ENCODE peak calls at places on chromosomes 4 and X, in six cellular contexts. K, W, H, A, M and V are unnamed samples.
A peak's percentile ranks its signal among the peaks of the same experiment; 100 is the strongest.

GRCh38 chr4:171920901-171921300 is 107.7 kb downstream of the GALNTL6 start:
- DNase-seq in W (no peak), H (no peak), A (no peak), M (no peak), K (no peak), V (no peak)

GRCh38 chr4:28886934-28887333 is 1833.2 kb upstream of the PCDH7 start:
- DNase-seq in W (no peak), M (no peak), K (no peak), H (no peak), A (peak; percentile 12), V (no peak)

GRCh38 chr4:7365472-7366179 is 69.1 kb downstream of the PSAPL1 start:
- DNase-seq in K (no peak), H (no peak), M (no peak), A (no peak), W (no peak), V (no peak)

GRCh38 chr4:6446538-6447451 is 25.6 kb downstream of the PPP2R2C start:
- DNase-seq in K (no peak), W (no peak), H (no peak), M (no peak), A (no peak), V (no peak)

GRCh38 chr4:61041527-61041926 is 158.6 kb upstream of the ADGRL3 start:
- DNase-seq in K (no peak), H (no peak), A (no peak), W (no peak), M (no peak), V (no peak)

GRCh38 chr4:55087016-55087929 is 38.1 kb downstream of the KDR start:
- DNase-seq in M (no peak), W (no peak), H (no peak), A (no peak), K (no peak), V (no peak)

GRCh38 chrX:7028246-7028645 is 119.3 kb upstream of the STS start:
- DNase-seq in W (no peak), H (no peak), K (no peak), A (peak; percentile 12), M (no peak), V (no peak)

GRCh38 chrX:15769300-15769954 is 20.9 kb upstream of the ZRSR2 start:
- DNase-seq in H (no peak), M (no peak), W (no peak), A (no peak), K (no peak), V (no peak)

GRCh38 chrX:7147978-7148824 is at the start of gene PUDP:
- DNase-seq in A (peak; percentile 76), W (peak; percentile 77), K (peak; percentile 81), M (no peak), H (peak; percentile 35), V (peak; percentile 77)

GRCh38 chr4:176031927-176032326 is 33.7 kb upstream of the WDR17 start:
- DNase-seq in H (no peak), M (no peak), W (no peak), K (no peak), A (peak; percentile 52), V (no peak)

GRCh38 chrX:18949902-18950301 is 34.0 kb downstream of the PHKA2 start:
- DNase-seq in H (no peak), A (no peak), M (no peak), W (no peak), K (no peak), V (no peak)

GRCh38 chrX:129984196-129984962 is 1.9 kb downstream of the BCORL1 start:
- DNase-seq in A (no peak), W (peak; percentile 52), M (no peak), K (no peak), H (no peak), V (peak; percentile 40)

GRCh38 chr4:89108068-89108467 is 3.3 kb upstream of the TIGD2 start:
- DNase-seq in A (no peak), H (no peak), W (no peak), K (no peak), M (no peak), V (no peak)

GRCh38 chr4:113888006-113888405 is 91.4 kb downstream of the ARSJ start:
- DNase-seq in K (no peak), M (no peak), W (no peak), A (no peak), H (no peak), V (no peak)

GRCh38 chrX:144732588-144732987 is 514.7 kb upstream of the SPANXN1 start:
- DNase-seq in A (peak; percentile 87), H (no peak), K (no peak), M (no peak), W (no peak), V (no peak)

GRCh38 chr4:110046588-110047049 is 133.9 kb downstream of the EGF start:
- DNase-seq in W (no peak), M (no peak), A (peak; percentile 73), K (no peak), H (no peak), V (no peak)

GRCh38 chrX:4932790-4933189 is 1219.3 kb upstream of the PRKX start:
- DNase-seq in A (peak; percentile 8), H (no peak), M (no peak), K (no peak), W (no peak), V (no peak)

GRCh38 chr4:183618681-183619080 is 40.3 kb downstream of the RWDD4 start:
- DNase-seq in H (no peak), W (no peak), K (no peak), M (no peak), A (no peak), V (no peak)

GRCh38 chr4:35447474-35447873 is 796.8 kb downstream of the ARAP2 start:
- DNase-seq in A (no peak), K (no peak), W (no peak), M (no peak), H (no peak), V (no peak)

GRCh38 chr4:71866212-71866885 is 82.5 kb upstream of the GC start:
- DNase-seq in K (no peak), H (no peak), A (no peak), M (no peak), W (no peak), V (no peak)

GRCh38 chr4:71862315-71862714 is 78.4 kb upstream of the GC start:
- DNase-seq in H (no peak), A (no peak), M (no peak), W (no peak), K (no peak), V (no peak)

GRCh38 chr4:71860643-71861042 is 76.8 kb upstream of the GC start:
- DNase-seq in W (no peak), A (peak; percentile 11), H (no peak), M (no peak), K (peak; percentile 43), V (no peak)

GRCh38 chr4:71864380-71864779 is 80.5 kb upstream of the GC start:
- DNase-seq in K (no peak), W (no peak), M (no peak), A (no peak), H (no peak), V (no peak)

DNA sequence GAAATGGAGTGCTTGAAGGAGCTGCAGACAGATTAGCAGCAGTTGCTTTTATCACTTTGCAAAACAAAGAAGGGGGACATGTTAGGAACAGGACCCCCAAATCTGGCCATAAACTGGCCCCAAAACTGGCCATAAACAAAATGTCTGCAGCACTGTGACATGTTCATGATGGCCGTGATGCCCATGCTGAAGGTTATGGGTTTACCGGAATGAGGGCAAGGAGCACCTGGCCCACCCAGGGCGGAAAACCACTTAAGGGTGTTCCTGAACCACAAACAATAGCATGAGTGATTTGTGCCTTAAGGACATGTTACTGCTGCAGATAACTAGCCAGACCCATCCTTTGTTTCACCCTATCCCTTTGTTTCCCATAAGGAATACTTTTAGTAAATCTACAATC is 79.6 kb upstream of the GC start:
- DNase-seq in K (no peak), W (no peak), H (no peak), M (no peak), A (no peak), V (no peak)
- H3K9me3 ChIP-seq in K (peaks cover 5% of the 10 kb centered on the region), W (peaks cover 15% of the 10 kb centered on the region), H (no peaks in the 10 kb centered on the region), M (no peaks in the 10 kb centered on the region), A (peaks cover 2% of the 10 kb centered on the region), V (no peaks in the 10 kb centered on the region)

DNA sequence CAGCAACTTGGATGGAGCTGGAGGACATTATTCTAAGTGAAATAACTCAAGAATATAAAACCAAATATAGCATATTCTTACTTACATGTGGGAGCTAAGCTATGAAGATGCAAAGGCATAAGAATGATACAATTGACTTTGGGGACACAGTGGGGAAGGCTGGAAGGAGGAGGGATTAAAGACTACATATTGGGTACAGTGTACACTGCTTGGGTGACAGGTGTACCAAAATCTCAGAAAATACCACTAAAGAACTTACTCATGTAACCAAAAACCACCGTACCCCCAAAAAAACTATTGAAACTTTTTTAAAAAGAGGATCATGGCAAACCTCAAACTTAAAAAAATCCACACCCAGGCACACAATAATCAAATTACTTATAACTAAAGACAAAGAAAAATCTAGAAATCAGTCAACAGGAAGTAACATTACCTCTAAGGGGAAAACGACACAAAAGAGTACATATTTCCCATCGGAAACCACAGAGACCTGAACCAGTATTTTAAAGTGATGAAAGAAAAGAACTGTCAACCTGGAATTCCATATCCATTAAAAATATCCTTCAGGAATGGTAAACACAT is 241.8 kb downstream of the PRDM5 start:
- DNase-seq in K (no peak), M (no peak), H (no peak), W (no peak), A (no peak), V (no peak)
- H3K27me3 ChIP-seq in K (no peaks in the 10 kb centered on the region), M (no peaks in the 10 kb centered on the region), H (no peaks in the 10 kb centered on the region), W (no peaks in the 10 kb centered on the region), A (no peaks in the 10 kb centered on the region), V (no peaks in the 10 kb centered on the region)

DNA sequence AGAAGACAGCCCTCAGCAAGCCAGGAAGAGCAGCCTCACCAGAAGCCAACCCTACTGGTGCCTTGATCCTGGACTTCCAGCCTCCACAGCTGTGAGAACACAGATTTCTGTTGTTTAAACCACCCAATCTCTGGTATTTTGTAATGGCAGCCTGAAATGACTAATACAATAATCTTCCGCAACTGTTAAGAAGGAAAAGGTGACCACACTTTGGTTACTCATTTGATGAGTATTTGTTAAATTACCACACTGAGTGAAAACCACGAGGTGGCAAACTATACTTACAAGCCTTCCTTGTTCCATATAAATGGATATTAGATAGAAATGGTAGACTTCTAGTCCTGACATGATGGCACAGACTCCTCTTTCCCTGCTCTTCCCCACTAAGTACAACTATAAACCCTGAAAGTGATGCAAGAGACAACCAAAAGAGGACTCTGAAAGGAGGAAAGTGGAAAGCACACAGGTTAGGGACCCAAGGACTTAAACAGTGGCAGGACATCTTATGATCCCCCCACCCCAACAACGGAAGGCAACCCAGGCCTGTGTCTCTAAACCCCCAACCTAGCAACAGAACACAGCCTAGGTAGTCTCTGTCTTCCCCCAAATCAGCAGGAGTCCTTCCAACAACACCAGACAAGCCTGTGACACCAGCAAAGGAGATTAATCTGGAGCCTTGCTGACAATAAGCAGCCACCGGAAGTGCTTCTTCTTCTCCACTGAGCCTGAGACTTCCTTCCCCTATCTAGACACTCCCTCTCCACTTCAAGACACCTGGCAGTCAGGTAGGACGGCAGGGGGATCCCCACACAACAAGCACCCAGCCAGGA is 12.3 kb downstream of the ZNF182 start:
- DNase-seq in M (no peak), H (no peak), W (no peak), A (peak; percentile 80), K (no peak), V (no peak)
- H3K9me3 ChIP-seq in M (no peaks in the 10 kb centered on the region), H (no peaks in the 10 kb centered on the region), W (peaks cover 7% of the 10 kb centered on the region), A (peaks cover 48% of the 10 kb centered on the region), K (peaks cover 22% of the 10 kb centered on the region), V (no peaks in the 10 kb centered on the region)

DNA sequence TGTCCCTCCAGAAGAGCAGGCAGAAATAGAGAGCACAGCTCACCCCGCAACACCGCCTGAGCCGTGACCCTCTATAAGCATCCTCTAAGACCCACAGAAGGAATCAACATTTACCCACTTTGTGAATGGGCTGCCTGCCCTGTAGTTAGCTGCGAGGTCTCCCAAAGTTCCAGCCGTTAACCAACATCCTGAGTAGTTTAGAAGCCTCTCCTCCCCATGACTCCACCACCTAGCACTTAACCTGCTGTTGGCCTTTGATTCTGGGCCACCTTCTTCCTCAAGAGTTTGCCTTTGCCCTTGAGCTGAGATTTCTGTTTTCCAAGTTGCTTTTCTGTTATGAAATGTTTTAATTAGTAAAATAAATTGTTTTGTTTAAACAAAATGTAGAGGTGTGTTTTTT is 75.8 kb downstream of the NUDT10 start:
- DNase-seq in A (no peak), K (no peak), M (no peak), W (no peak), H (no peak), V (no peak)
- H3K27me3 ChIP-seq in A (peaks cover 3% of the 10 kb centered on the region), K (no peaks in the 10 kb centered on the region), M (no peaks in the 10 kb centered on the region), W (no peaks in the 10 kb centered on the region), H (no peaks in the 10 kb centered on the region), V (no peaks in the 10 kb centered on the region)